ENCODE peak calls at places on chromosome 5, in nine cellular contexts. L is ovary; W is CD8-positive, alpha-beta T cell; B is fibroblast of lung; M is cardiac muscle cell; E is AG04449; X is GM23338; S is fibroblast of pulmonary artery; D is fibroblast of mammary gland. O is an unnamed sample.

GRCh38 chr5:23139338-23140171 is 286.4 kb upstream of the CDH12 start:
- DNase-seq in D (peak), S (peak), E (no peak), X (peak), M (peak), B (peak), W (no peak), L (no peak), O (peak)

GRCh38 chr5:142014911-142015584 is 2.2 kb upstream of the GNPDA1 start:
- DNase-seq in D (peak), X (peak), S (peak), E (no peak), L (peak), W (no peak), M (peak), B (peak), O (peak)

GRCh38 chr5:135483254-135483653 is 31.1 kb upstream of the TIFAB start:
- DNase-seq in E (no peak), W (no peak), S (no peak), X (no peak), B (no peak), M (no peak), D (no peak), L (no peak), O (no peak)

GRCh38 chr5:75603421-75603820 is 7.8 kb upstream of the ANKDD1B start:
- DNase-seq in E (peak), B (no peak), M (peak), S (peak), X (no peak), D (no peak), L (no peak), W (no peak), O (no peak)

GRCh38 chr5:115838885-115839518 is 2.4 kb downstream of the ATG12 start:
- DNase-seq in W (no peak), M (peak), D (peak), B (peak), X (peak), L (no peak), E (no peak), S (peak), O (no peak)

GRCh38 chr5:172830876-172831662 is 3.0 kb upstream of the ERGIC1 start:
- DNase-seq in S (peak), D (peak), L (no peak), W (no peak), X (no peak), B (peak), M (peak), E (peak), O (no peak)

GRCh38 chr5:169169786-169170185 is 131.2 kb downstream of the SLIT3 start:
- DNase-seq in D (no peak), S (no peak), B (no peak), X (no peak), W (no peak), M (no peak), L (no peak), E (no peak), O (no peak)

GRCh38 chr5:111731638-111732037 is 25.4 kb downstream of the NREP start:
- DNase-seq in L (no peak), D (no peak), X (no peak), E (no peak), M (no peak), W (no peak), B (no peak), S (no peak), O (no peak)

GRCh38 chr5:65868509-65868908 is 57.9 kb upstream of the ERBIN start:
- DNase-seq in X (no peak), W (no peak), L (no peak), E (no peak), D (no peak), S (no peak), B (no peak), M (no peak), O (no peak)

GRCh38 chr5:170353011-170353890 is 35.9 kb downstream of the KCNMB1 start:
- DNase-seq in D (no peak), W (no peak), X (peak), E (no peak), B (no peak), M (peak), L (no peak), S (peak), O (no peak)

GRCh38 chr5:103402861-103403260 is 144.3 kb downstream of the MACIR start:
- DNase-seq in S (no peak), X (no peak), E (no peak), M (no peak), B (no peak), W (no peak), L (no peak), D (no peak), O (no peak)

GRCh38 chr5:104412649-104413240 is 850.2 kb upstream of the NUDT12 start:
- DNase-seq in S (peak), B (peak), D (peak), W (no peak), L (no peak), M (peak), X (peak), E (peak), O (peak)
- TF ChIP-seq CTCF in S (peak), B (peak), D (peak), W (no peak), L (no peak), M (peak), X (peak), E (peak), O (peak)

GRCh38 chr5:146345240-146345577 is 6.6 kb downstream of the POU4F3 start:
- DNase-seq in W (no peak), B (no peak), M (no peak), X (no peak), L (no peak), D (no peak), S (no peak), E (no peak), O (no peak)

GRCh38 chr5:146342519-146342881 is 3.9 kb downstream of the POU4F3 start:
- DNase-seq in D (no peak), M (no peak), S (no peak), E (no peak), W (no peak), B (no peak), L (no peak), X (no peak), O (no peak)

GRCh38 chr5:146342882-146343865 is 4.5 kb downstream of the POU4F3 start:
- DNase-seq in M (no peak), B (no peak), S (no peak), E (no peak), D (no peak), W (no peak), X (peak), L (no peak), O (no peak)

GRCh38 chr5:146345578-146346366 is 7.1 kb downstream of the POU4F3 start:
- DNase-seq in B (no peak), S (no peak), E (no peak), W (no peak), X (peak), M (no peak), D (no peak), L (no peak), O (no peak)

DNA sequence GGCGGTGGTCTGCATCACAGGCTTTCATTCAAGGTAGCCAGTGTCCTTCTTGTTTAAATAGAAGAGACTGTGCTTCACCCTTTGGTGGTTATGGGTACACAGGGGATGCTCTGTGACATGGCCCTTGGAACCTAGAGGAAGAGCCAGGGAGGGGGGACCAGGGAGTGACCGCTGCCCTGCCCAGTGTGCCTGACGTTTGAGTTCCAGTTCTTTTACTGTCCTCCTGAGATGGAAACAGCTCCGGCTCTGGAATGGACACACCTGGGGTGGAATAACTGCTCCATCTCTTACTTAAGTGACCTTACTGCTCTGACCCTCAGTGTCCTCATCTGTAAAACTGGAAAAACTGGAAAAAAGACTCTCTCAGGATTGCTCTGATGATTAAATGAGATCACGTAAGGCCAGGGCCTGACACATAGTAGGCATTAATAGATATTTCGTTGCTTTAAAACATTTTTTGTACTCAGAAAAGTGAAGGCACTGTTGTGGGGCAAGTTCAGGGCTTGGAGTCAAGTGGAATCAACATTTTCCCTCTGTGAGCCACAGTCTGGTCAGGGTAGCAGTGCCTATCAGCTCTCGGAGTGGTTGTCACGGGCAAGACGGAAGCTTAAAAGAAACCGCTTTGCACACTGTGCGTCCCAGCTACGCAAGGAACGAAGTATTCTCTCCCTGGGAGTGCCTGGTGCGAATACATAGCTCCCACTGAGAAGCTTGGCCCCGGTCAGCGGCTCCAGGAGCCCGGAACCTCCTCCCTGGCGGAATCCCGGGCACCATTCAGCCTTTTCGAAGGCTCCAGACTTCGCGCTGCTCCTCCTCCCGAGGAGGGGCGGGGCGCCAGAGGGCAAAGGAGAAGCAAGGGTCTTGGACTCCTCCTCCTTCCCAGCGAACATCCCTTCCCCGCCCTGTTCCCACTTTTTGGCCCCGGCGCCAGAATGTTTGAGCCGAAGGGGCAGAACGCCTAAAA is 5.8 kb downstream of the POU4F3 start:
- DNase-seq in B (no peak), S (peak), D (no peak), E (no peak), X (peak), M (peak), W (no peak), L (no peak), O (no peak)
- H3K4me3 ChIP-seq in B (no peak), S (no peak), D (no peak), E (no peak), X (peak), M (peak), W (no peak), L (no peak), O (no peak)

GRCh38 chr5:33338336-33339110 is 102.2 kb upstream of the TARS1 start:
- DNase-seq in W (no peak), B (no peak), X (no peak), L (no peak), D (no peak), M (no peak), E (no peak), S (no peak), O (no peak)
- TF ChIP-seq CTCF in W (no peak), B (no peak), X (no peak), L (no peak), D (no peak), M (peak), E (no peak), S (no peak), O (peak)

GRCh38 chr5:140546851-140547507 is 483 bp upstream of the EIF4EBP3 start:
- DNase-seq in X (no peak), E (no peak), B (no peak), L (no peak), S (no peak), W (no peak), D (peak), M (no peak), O (peak)
- H3K4me3 ChIP-seq in X (peak), E (peak), B (peak), L (peak), S (no peak), W (peak), D (peak), M (peak), O (peak)

GRCh38 chr5:119808024-119808423 is 178.7 kb downstream of the FAM170A start:
- DNase-seq in S (no peak), L (no peak), W (no peak), D (no peak), X (no peak), E (no peak), M (no peak), B (no peak), O (no peak)

GRCh38 chr5:119810217-119810616 is 180.9 kb downstream of the FAM170A start:
- DNase-seq in S (no peak), B (no peak), D (no peak), L (no peak), W (no peak), M (no peak), E (no peak), X (no peak), O (no peak)

GRCh38 chr5:119811443-119811842 is 182.1 kb downstream of the FAM170A start:
- DNase-seq in L (no peak), X (peak), S (no peak), M (no peak), E (no peak), D (no peak), W (no peak), B (no peak), O (no peak)

GRCh38 chr5:119808474-119808873 is 179.1 kb downstream of the FAM170A start:
- DNase-seq in X (peak), E (no peak), B (no peak), M (no peak), W (no peak), L (no peak), S (no peak), D (peak), O (peak)
- TF ChIP-seq CTCF in X (peak), E (no peak), B (no peak), M (no peak), W (no peak), L (no peak), S (no peak), D (no peak), O (no peak)

GRCh38 chr5:177495243-177496060 is 2.0 kb downstream of the PDLIM7 start:
- DNase-seq in D (peak), S (peak), X (peak), B (peak), W (no peak), L (peak), E (peak), M (peak), O (no peak)

GRCh38 chr5:177492841-177493240 is 4.6 kb downstream of the PDLIM7 start:
- DNase-seq in B (no peak), D (no peak), X (no peak), M (no peak), E (no peak), W (no peak), S (no peak), L (no peak), O (no peak)

GRCh38 chr5:177496111-177497010 is 1.0 kb downstream of the PDLIM7 start:
- DNase-seq in E (peak), X (peak), W (no peak), D (peak), L (peak), S (peak), B (peak), M (peak), O (peak)

GRCh38 chr5:177493795-177494355 is 3.5 kb downstream of the PDLIM7 start:
- DNase-seq in S (no peak), M (no peak), D (no peak), X (no peak), E (no peak), L (no peak), W (no peak), B (no peak), O (no peak)

DNA sequence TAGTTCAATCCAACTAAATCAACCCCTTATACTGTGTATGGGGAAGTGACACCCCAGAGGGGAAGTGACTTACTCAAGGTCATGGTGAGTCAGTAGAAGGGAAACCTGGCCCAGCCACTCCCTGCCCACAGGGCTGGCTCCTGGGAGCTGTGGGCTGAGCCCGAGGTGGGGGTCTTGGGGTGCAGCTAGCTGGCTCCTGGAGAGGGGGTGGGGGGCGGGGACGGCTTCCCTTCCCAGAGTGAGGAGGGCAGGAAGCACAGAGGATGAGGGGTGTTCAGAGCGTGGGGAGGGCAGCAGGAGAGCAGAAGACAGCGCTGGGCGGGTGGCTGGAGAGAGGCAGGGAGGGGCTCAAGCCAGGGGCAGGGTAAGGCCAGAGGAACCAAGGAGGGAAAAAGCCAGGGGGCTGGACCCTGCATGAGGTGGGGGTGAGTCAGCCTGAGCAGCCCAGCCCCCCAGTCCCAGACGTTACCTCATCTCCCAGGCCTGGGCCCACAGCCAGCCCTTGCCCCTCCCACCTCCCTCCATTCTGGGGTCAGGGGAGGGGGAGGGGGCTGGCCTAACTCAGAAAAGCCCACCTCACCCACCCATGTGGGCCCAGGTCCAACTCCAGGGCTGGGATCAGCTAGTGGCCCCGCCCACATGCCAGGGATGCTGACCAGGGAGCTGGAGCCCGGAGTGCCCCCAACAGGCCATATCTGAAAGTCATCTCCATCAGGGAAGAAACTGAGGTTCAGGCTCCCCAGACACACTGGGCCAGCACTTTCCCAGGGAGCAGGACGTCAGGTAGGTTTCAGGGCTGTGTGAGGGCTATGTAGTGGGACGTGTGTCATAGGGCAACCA is 2.8 kb downstream of the PDLIM7 start:
- DNase-seq in B (peak), L (peak), X (peak), W (no peak), E (no peak), D (peak), S (peak), M (peak), O (no peak)
- H3K4me3 ChIP-seq in B (peak), L (peak), X (peak), W (no peak), E (peak), D (peak), S (peak), M (no peak), O (no peak)